ENCODE peak calls at places on chromosome 11, in eight cellular contexts. Z, N, P, W, I, K, E and Y are unnamed samples.

GRCh38 chr11:65646921-65647701 is 9.2 kb downstream of the SIPA1 start:
- DNase-seq in I (peak; percentile 35), E (no peak), N (no peak), P (no peak), Z (no peak), W (peak; percentile 75), K (peak; percentile 78), Y (no peak)

GRCh38 chr11:115670538-115671200 is 166.5 kb upstream of the CADM1 start:
- DNase-seq in P (no peak), W (no peak), N (no peak), E (no peak), Z (no peak), K (no peak), I (no peak), Y (no peak)

GRCh38 chr11:57370251-57370650 is 10.7 kb downstream of the PRG3 start:
- DNase-seq in K (no peak), W (no peak), E (no peak), I (no peak), P (no peak), Z (no peak), N (no peak), Y (no peak)

GRCh38 chr11:65551572-65552398 is 6.4 kb downstream of the LTBP3 start:
- DNase-seq in W (peak; percentile 90), E (no peak), Z (no peak), N (peak; percentile 64), P (no peak), I (peak; percentile 46), K (peak; percentile 81), Y (no peak)

GRCh38 chr11:35059040-35059439 is 79.9 kb upstream of the CD44 start:
- DNase-seq in W (no peak), I (no peak), P (peak; percentile 65), N (no peak), E (no peak), Z (no peak), K (no peak), Y (no peak)

GRCh38 chr11:74070713-74071506 is 62.0 kb upstream of the UCP3 start:
- DNase-seq in I (peak; percentile 23), E (no peak), K (no peak), P (no peak), W (no peak), N (no peak), Z (no peak), Y (no peak)

GRCh38 chr11:30546334-30546733 is 39.8 kb downstream of the MPPED2 start:
- DNase-seq in K (no peak), W (no peak), I (no peak), Z (no peak), E (no peak), P (no peak), N (no peak), Y (no peak)

GRCh38 chr11:118113031-118113430 is 26.3 kb upstream of the SMIM35 start:
- DNase-seq in K (no peak), W (no peak), Z (no peak), P (no peak), I (no peak), N (no peak), E (no peak), Y (no peak)

GRCh38 chr11:45930031-45930794 is 7.8 kb downstream of the LARGE2 start:
- DNase-seq in K (peak; percentile 86), I (no peak), E (peak; percentile 63), N (no peak), W (peak; percentile 78), Z (peak; percentile 90), P (peak; percentile 66), Y (no peak)

GRCh38 chr11:113247231-113247630 is 67.2 kb upstream of the TTC12 start:
- DNase-seq in E (no peak), N (no peak), Z (no peak), K (no peak), W (no peak), I (no peak), P (no peak), Y (no peak)

GRCh38 chr11:11620966-11621880 is 582 bp downstream of the GALNT18 start:
- DNase-seq in N (no peak), I (peak; percentile 12), W (peak; percentile 31), E (peak; percentile 78), Z (peak; percentile 27), P (no peak), K (peak; percentile 33), Y (no peak)

GRCh38 chr11:79241205-79241604 is 199.6 kb downstream of the TENM4 start:
- DNase-seq in P (no peak), W (no peak), N (no peak), K (no peak), Z (no peak), I (no peak), E (no peak), Y (no peak)

GRCh38 chr11:64845125-64845735 is 777 bp upstream of the CDC42BPG start:
- DNase-seq in P (no peak), K (no peak), W (peak; percentile 39), I (no peak), N (no peak), Z (no peak), E (no peak), Y (no peak)

GRCh38 chr11:129814244-129814992 is 1.2 kb upstream of the TMEM45B start:
- DNase-seq in I (peak; percentile 61), Z (no peak), P (no peak), E (no peak), K (no peak), N (no peak), W (no peak), Y (no peak)

GRCh38 chr11:131671764-131672163 is 301.3 kb downstream of the NTM start:
- DNase-seq in Z (no peak), P (no peak), N (no peak), E (peak; percentile 41), W (no peak), I (no peak), K (no peak), Y (no peak)

GRCh38 chr11:134921938-134922337 is 509.9 kb upstream of the B3GAT1 start:
- DNase-seq in W (no peak), E (no peak), Z (no peak), K (no peak), I (no peak), N (no peak), P (no peak), Y (no peak)

GRCh38 chr11:93038521-93038920 is 69.1 kb downstream of the MTNR1B start:
- DNase-seq in W (no peak), Z (no peak), K (no peak), I (no peak), E (no peak), P (no peak), N (no peak), Y (no peak)

GRCh38 chr11:120224872-120225371 is 14.1 kb downstream of the OAF start:
- DNase-seq in N (no peak), P (peak; percentile 63), W (no peak), K (no peak), Z (no peak), E (no peak), I (no peak), Y (no peak)

GRCh38 chr11:128595221-128595620 is 7.9 kb upstream of the ETS1 start:
- DNase-seq in W (no peak), Z (no peak), K (no peak), P (no peak), E (no peak), I (no peak), N (no peak), Y (no peak)

GRCh38 chr11:122717264-122717867 is 61.8 kb downstream of the UBASH3B start:
- DNase-seq in Z (peak; percentile 42), N (no peak), P (peak; percentile 69), E (no peak), K (peak; percentile 27), W (peak; percentile 64), I (no peak), Y (no peak)

GRCh38 chr11:76163289-76163880 is 42.9 kb downstream of the WNT11 start:
- DNase-seq in E (no peak), W (no peak), Z (no peak), N (no peak), K (no peak), I (no peak), P (no peak), Y (no peak)

GRCh38 chr11:75562048-75562835 is at the start of gene SERPINH1:
- DNase-seq in E (peak; percentile 97), Z (peak; percentile 83), N (peak; percentile 72), K (peak; percentile 88), I (peak; percentile 86), W (peak; percentile 90), P (no peak), Y (peak; percentile 94)

GRCh38 chr11:75516140-75516539 is 9.6 kb downstream of the GDPD5 start:
- DNase-seq in P (no peak), W (no peak), Z (no peak), N (no peak), E (no peak), I (no peak), K (no peak), Y (no peak)

GRCh38 chr11:111329306-111330204 is 31.2 kb downstream of the POU2AF3 start:
- DNase-seq in P (no peak), Z (no peak), N (no peak), K (no peak), I (no peak), E (peak; percentile 81), W (no peak), Y (no peak)

GRCh38 chr11:116882386-116882785 is 45.0 kb upstream of the APOA1 start:
- DNase-seq in N (peak; percentile 13), K (no peak), Z (no peak), E (no peak), P (peak; percentile 21), I (no peak), W (no peak), Y (no peak)

GRCh38 chr11:134469627-134470026 is 57.6 kb upstream of the B3GAT1 start:
- DNase-seq in Z (no peak), I (peak; percentile 64), E (no peak), P (no peak), W (no peak), N (peak; percentile 24), K (no peak), Y (no peak)

GRCh38 chr11:131704682-131705081 is 334.3 kb downstream of the NTM start:
- DNase-seq in P (no peak), K (no peak), E (no peak), Z (no peak), I (no peak), W (no peak), N (no peak), Y (no peak)

GRCh38 chr11:17353228-17354021 is 1.8 kb downstream of the NCR3LG1 start:
- DNase-seq in P (peak; percentile 54), I (peak; percentile 60), K (peak; percentile 73), W (peak; percentile 85), Z (peak; percentile 24), N (peak; percentile 54), E (peak; percentile 87), Y (peak; percentile 85)
- TF ChIP-seq POLR2AphosphoS5 in P (peak; percentile 92), I (peak; percentile 45), K (no peak), W (peak; percentile 64), Z (no peak), N (peak; percentile 67), E (peak; percentile 54), Y (no peak)

GRCh38 chr11:126140932-126141291 is 70.5 kb downstream of the RPUSD4 start:
- DNase-seq in P (no peak), W (peak; percentile 57), I (no peak), K (peak; percentile 62), N (no peak), E (peak; percentile 94), Z (no peak), Y (no peak)
- TF ChIP-seq POLR2AphosphoS5 in P (no peak), W (peak; percentile 26), I (no peak), K (peak; percentile 17), N (no peak), E (peak; percentile 79), Z (no peak), Y (no peak)

GRCh38 chr11:19725379-19726079 is 12.9 kb downstream of the NAV2 start:
- DNase-seq in P (no peak), I (no peak), Z (no peak), N (no peak), E (no peak), W (no peak), K (peak; percentile 41), Y (no peak)
- TF ChIP-seq POLR2AphosphoS5 in P (no peak), I (no peak), Z (no peak), N (no peak), E (no peak), W (no peak), K (peak; percentile 22), Y (no peak)

GRCh38 chr11:37110383-37110782 is 512.3 kb upstream of the RAG2 start:
- DNase-seq in I (no peak), W (no peak), N (no peak), E (no peak), Z (no peak), P (no peak), K (no peak), Y (no peak)
- TF ChIP-seq POLR2AphosphoS5 in I (no peak), W (no peak), N (no peak), E (no peak), Z (no peak), P (no peak), K (no peak), Y (no peak)